ENCODE peak calls at places on chromosomes 12 and 14, in five cellular contexts. One of them, this sample, is unnamed.
A peak's percentile ranks its signal among the peaks of the same experiment; 100 is the strongest.

GRCh38 chr14:33908540-33909223 is 42.2 kb downstream of the EGLN3 start:
- DNase-seq in CD8-positive, alpha-beta memory T cell: no peak
- DNase-seq in breast epithelium: no peak
- DNase-seq in right cardiac atrium: peak; percentile 35
- DNase-seq in fibroblast of the aortic adventitia: no peak
- DNase-seq in this sample: no peak

GRCh38 chr14:69314327-69314726 is 54.4 kb downstream of the GALNT16 start:
- DNase-seq in CD8-positive, alpha-beta memory T cell: no peak
- DNase-seq in breast epithelium: no peak
- DNase-seq in right cardiac atrium: no peak
- DNase-seq in fibroblast of the aortic adventitia: no peak
- DNase-seq in this sample: no peak

GRCh38 chr12:68236421-68237059 is 10.9 kb upstream of the IL26 start:
- DNase-seq in CD8-positive, alpha-beta memory T cell: no peak
- DNase-seq in breast epithelium: no peak
- DNase-seq in right cardiac atrium: no peak
- DNase-seq in fibroblast of the aortic adventitia: peak; percentile 31
- DNase-seq in this sample: no peak

GRCh38 chr14:100375273-100375962 is 52.3 kb downstream of the SLC25A47 start:
- DNase-seq in CD8-positive, alpha-beta memory T cell: no peak
- DNase-seq in breast epithelium: no peak
- DNase-seq in right cardiac atrium: peak; percentile 88
- DNase-seq in fibroblast of the aortic adventitia: peak; percentile 100
- DNase-seq in this sample: peak; percentile 94

GRCh38 chr14:83887871-83888270 is 1642.1 kb upstream of the FLRT2 start:
- DNase-seq in CD8-positive, alpha-beta memory T cell: no peak
- DNase-seq in breast epithelium: no peak
- DNase-seq in right cardiac atrium: no peak
- DNase-seq in fibroblast of the aortic adventitia: no peak
- DNase-seq in this sample: no peak

GRCh38 chr12:47415054-47415453 is 290.8 kb downstream of the RPAP3 start:
- DNase-seq in CD8-positive, alpha-beta memory T cell: no peak
- DNase-seq in breast epithelium: no peak
- DNase-seq in right cardiac atrium: no peak
- DNase-seq in fibroblast of the aortic adventitia: peak; percentile 40
- DNase-seq in this sample: no peak

GRCh38 chr12:67592228-67593011 is 56.1 kb upstream of the DYRK2 start:
- DNase-seq in CD8-positive, alpha-beta memory T cell: no peak
- DNase-seq in breast epithelium: no peak
- DNase-seq in right cardiac atrium: no peak
- DNase-seq in fibroblast of the aortic adventitia: peak; percentile 58
- DNase-seq in this sample: peak; percentile 37

GRCh38 chr12:47783024-47783755 is 10.2 kb downstream of the SLC48A1 start:
- DNase-seq in CD8-positive, alpha-beta memory T cell: no peak
- DNase-seq in breast epithelium: no peak
- DNase-seq in right cardiac atrium: no peak
- DNase-seq in fibroblast of the aortic adventitia: no peak
- DNase-seq in this sample: no peak

GRCh38 chr12:92063641-92064040 is 82.0 kb downstream of the BTG1 start:
- DNase-seq in CD8-positive, alpha-beta memory T cell: no peak
- DNase-seq in breast epithelium: no peak
- DNase-seq in right cardiac atrium: no peak
- DNase-seq in fibroblast of the aortic adventitia: no peak
- DNase-seq in this sample: no peak

GRCh38 chr12:79690156-79690605 is 583 bp downstream of the PAWR start:
- DNase-seq in CD8-positive, alpha-beta memory T cell: no peak
- DNase-seq in breast epithelium: no peak
- DNase-seq in right cardiac atrium: peak; percentile 79
- DNase-seq in fibroblast of the aortic adventitia: peak; percentile 13
- DNase-seq in this sample: no peak

GRCh38 chr12:64531665-64532334 is 78.5 kb upstream of the RASSF3 start:
- DNase-seq in CD8-positive, alpha-beta memory T cell: no peak
- DNase-seq in breast epithelium: no peak
- DNase-seq in right cardiac atrium: no peak
- DNase-seq in fibroblast of the aortic adventitia: no peak
- DNase-seq in this sample: no peak

GRCh38 chr12:116861331-116861730 is 19.9 kb downstream of the HRK start:
- DNase-seq in CD8-positive, alpha-beta memory T cell: no peak
- DNase-seq in breast epithelium: no peak
- DNase-seq in right cardiac atrium: peak; percentile 72
- DNase-seq in fibroblast of the aortic adventitia: peak; percentile 65
- DNase-seq in this sample: peak; percentile 50

GRCh38 chr12:106082216-106083175 is 56.3 kb downstream of the NUAK1 start:
- DNase-seq in CD8-positive, alpha-beta memory T cell: no peak
- DNase-seq in breast epithelium: no peak
- DNase-seq in right cardiac atrium: no peak
- DNase-seq in fibroblast of the aortic adventitia: no peak
- DNase-seq in this sample: no peak

GRCh38 chr14:71890541-71890940 is 41.7 kb upstream of the RGS6 start:
- DNase-seq in CD8-positive, alpha-beta memory T cell: no peak
- DNase-seq in breast epithelium: no peak
- DNase-seq in right cardiac atrium: no peak
- DNase-seq in fibroblast of the aortic adventitia: no peak
- DNase-seq in this sample: no peak

GRCh38 chr12:51391047-51391837 is at the start of gene GALNT6:
- DNase-seq in CD8-positive, alpha-beta memory T cell: peak; percentile 69
- DNase-seq in breast epithelium: no peak
- DNase-seq in right cardiac atrium: peak; percentile 65
- DNase-seq in fibroblast of the aortic adventitia: no peak
- DNase-seq in this sample: no peak

GRCh38 chr12:43835264-43835655 is 621 bp upstream of the TMEM117 start:
- DNase-seq in CD8-positive, alpha-beta memory T cell: no peak
- DNase-seq in breast epithelium: no peak
- DNase-seq in right cardiac atrium: no peak
- DNase-seq in fibroblast of the aortic adventitia: peak; percentile 17
- DNase-seq in this sample: no peak

GRCh38 chr14:67487937-67488893 is at the start of gene TMEM229B:
- DNase-seq in CD8-positive, alpha-beta memory T cell: peak; percentile 61
- DNase-seq in breast epithelium: no peak
- DNase-seq in right cardiac atrium: peak; percentile 72
- DNase-seq in fibroblast of the aortic adventitia: no peak
- DNase-seq in this sample: no peak

GRCh38 chr14:32435411-32435810 is 106.3 kb downstream of the AKAP6 start:
- DNase-seq in CD8-positive, alpha-beta memory T cell: no peak
- DNase-seq in breast epithelium: no peak
- DNase-seq in right cardiac atrium: no peak
- DNase-seq in fibroblast of the aortic adventitia: no peak
- DNase-seq in this sample: no peak

GRCh38 chr14:32430326-32430725 is 101.2 kb downstream of the AKAP6 start:
- DNase-seq in CD8-positive, alpha-beta memory T cell: no peak
- DNase-seq in breast epithelium: no peak
- DNase-seq in right cardiac atrium: no peak
- DNase-seq in fibroblast of the aortic adventitia: peak; percentile 52
- DNase-seq in this sample: peak; percentile 76

GRCh38 chr14:32434180-32434579 is 105.1 kb downstream of the AKAP6 start:
- DNase-seq in CD8-positive, alpha-beta memory T cell: no peak
- DNase-seq in breast epithelium: no peak
- DNase-seq in right cardiac atrium: no peak
- DNase-seq in fibroblast of the aortic adventitia: no peak
- DNase-seq in this sample: no peak

GRCh38 chr14:32434880-32435279 is 105.8 kb downstream of the AKAP6 start:
- DNase-seq in CD8-positive, alpha-beta memory T cell: no peak
- DNase-seq in breast epithelium: no peak
- DNase-seq in right cardiac atrium: no peak
- DNase-seq in fibroblast of the aortic adventitia: no peak
- DNase-seq in this sample: no peak

GRCh38 chr14:32432813-32433538 is 103.9 kb downstream of the AKAP6 start:
- DNase-seq in CD8-positive, alpha-beta memory T cell: no peak
- DNase-seq in breast epithelium: no peak
- DNase-seq in right cardiac atrium: no peak
- DNase-seq in fibroblast of the aortic adventitia: peak; percentile 34
- DNase-seq in this sample: no peak
- H3K4me3 ChIP-seq in CD8-positive, alpha-beta memory T cell: no peak overlapping the region
- H3K4me3 ChIP-seq in breast epithelium: no peak overlapping the region
- H3K4me3 ChIP-seq in right cardiac atrium: no peak overlapping the region
- H3K4me3 ChIP-seq in fibroblast of the aortic adventitia: no peak overlapping the region
- H3K4me3 ChIP-seq in this sample: no peak overlapping the region

GRCh38 chr12:118101051-118101450 is 2.8 kb downstream of the VSIG10 start:
- DNase-seq in CD8-positive, alpha-beta memory T cell: no peak
- DNase-seq in breast epithelium: no peak
- DNase-seq in right cardiac atrium: no peak
- DNase-seq in fibroblast of the aortic adventitia: no peak
- DNase-seq in this sample: no peak
- H3K4me3 ChIP-seq in CD8-positive, alpha-beta memory T cell: no peak overlapping the region
- H3K4me3 ChIP-seq in breast epithelium: no peak overlapping the region
- H3K4me3 ChIP-seq in right cardiac atrium: no peak overlapping the region
- H3K4me3 ChIP-seq in fibroblast of the aortic adventitia: no peak overlapping the region
- H3K4me3 ChIP-seq in this sample: no peak overlapping the region

GRCh38 chr14:50233335-50234250 is 2.2 kb upstream of the SOS2 start:
- DNase-seq in CD8-positive, alpha-beta memory T cell: no peak
- DNase-seq in breast epithelium: no peak
- DNase-seq in right cardiac atrium: no peak
- DNase-seq in fibroblast of the aortic adventitia: no peak
- DNase-seq in this sample: no peak

GRCh38 chr14:50230601-50231474 is 540 bp downstream of the SOS2 start:
- DNase-seq in CD8-positive, alpha-beta memory T cell: peak; percentile 15
- DNase-seq in breast epithelium: peak; percentile 52
- DNase-seq in right cardiac atrium: peak; percentile 82
- DNase-seq in fibroblast of the aortic adventitia: peak; percentile 74
- DNase-seq in this sample: no peak

GRCh38 chr14:50232276-50232642 is 881 bp upstream of the SOS2 start:
- DNase-seq in CD8-positive, alpha-beta memory T cell: no peak
- DNase-seq in breast epithelium: no peak
- DNase-seq in right cardiac atrium: no peak
- DNase-seq in fibroblast of the aortic adventitia: no peak
- DNase-seq in this sample: no peak

GRCh38 chr14:50229646-50230045 is 1.7 kb downstream of the SOS2 start:
- DNase-seq in CD8-positive, alpha-beta memory T cell: no peak
- DNase-seq in breast epithelium: no peak
- DNase-seq in right cardiac atrium: no peak
- DNase-seq in fibroblast of the aortic adventitia: no peak
- DNase-seq in this sample: no peak

DNA sequence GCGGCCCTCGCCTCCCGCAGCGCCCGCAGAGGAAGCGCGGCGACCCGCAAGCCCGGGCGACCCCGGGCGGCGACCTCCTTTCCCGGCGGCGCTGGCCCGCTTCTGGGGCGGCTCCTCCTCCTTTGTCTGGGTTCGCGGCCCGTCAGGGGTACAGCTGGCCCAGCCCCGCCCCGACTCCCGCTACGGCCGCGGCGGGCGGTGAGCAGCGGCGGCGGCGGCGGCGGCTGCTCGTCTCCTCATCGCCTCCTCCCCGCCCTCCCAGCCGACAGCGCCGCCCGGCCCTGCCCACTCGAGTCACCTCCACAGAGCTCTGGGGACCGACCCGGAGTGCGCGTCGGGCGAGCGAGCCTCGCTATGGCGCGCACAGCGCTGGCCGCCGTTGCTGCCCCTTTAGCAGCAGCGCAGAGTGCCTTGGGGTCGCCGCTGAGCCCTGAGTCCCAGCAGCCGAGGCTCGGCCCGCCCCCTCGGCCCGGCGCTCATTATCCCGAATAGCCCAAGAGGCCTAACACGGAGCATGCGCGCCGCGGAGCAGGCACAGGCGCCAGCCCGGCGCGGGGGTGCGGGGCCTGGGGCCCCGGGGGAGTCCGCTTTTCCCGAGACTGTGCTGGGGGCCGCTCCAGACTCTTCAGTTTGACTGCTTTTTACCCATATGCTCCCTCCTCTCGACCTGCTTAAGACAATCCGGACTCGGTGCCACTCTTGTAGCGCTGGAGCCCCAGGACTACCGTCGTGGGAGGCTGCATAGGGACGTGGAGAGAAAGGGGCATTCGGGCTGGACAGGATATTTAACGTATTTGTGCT is at the start of gene SOS2:
- DNase-seq in CD8-positive, alpha-beta memory T cell: peak; percentile 76
- DNase-seq in breast epithelium: peak; percentile 80
- DNase-seq in right cardiac atrium: peak; percentile 95
- DNase-seq in fibroblast of the aortic adventitia: peak; percentile 76
- DNase-seq in this sample: peak; percentile 45
- H3K4me3 ChIP-seq in CD8-positive, alpha-beta memory T cell: peak within 1 kb of the TSS; percentile 89
- H3K4me3 ChIP-seq in breast epithelium: peak within 1 kb of the TSS; percentile 87
- H3K4me3 ChIP-seq in right cardiac atrium: peak within 1 kb of the TSS; percentile 91
- H3K4me3 ChIP-seq in fibroblast of the aortic adventitia: peak within 1 kb of the TSS; percentile 85
- H3K4me3 ChIP-seq in this sample: peak within 1 kb of the TSS; percentile 68

DNA sequence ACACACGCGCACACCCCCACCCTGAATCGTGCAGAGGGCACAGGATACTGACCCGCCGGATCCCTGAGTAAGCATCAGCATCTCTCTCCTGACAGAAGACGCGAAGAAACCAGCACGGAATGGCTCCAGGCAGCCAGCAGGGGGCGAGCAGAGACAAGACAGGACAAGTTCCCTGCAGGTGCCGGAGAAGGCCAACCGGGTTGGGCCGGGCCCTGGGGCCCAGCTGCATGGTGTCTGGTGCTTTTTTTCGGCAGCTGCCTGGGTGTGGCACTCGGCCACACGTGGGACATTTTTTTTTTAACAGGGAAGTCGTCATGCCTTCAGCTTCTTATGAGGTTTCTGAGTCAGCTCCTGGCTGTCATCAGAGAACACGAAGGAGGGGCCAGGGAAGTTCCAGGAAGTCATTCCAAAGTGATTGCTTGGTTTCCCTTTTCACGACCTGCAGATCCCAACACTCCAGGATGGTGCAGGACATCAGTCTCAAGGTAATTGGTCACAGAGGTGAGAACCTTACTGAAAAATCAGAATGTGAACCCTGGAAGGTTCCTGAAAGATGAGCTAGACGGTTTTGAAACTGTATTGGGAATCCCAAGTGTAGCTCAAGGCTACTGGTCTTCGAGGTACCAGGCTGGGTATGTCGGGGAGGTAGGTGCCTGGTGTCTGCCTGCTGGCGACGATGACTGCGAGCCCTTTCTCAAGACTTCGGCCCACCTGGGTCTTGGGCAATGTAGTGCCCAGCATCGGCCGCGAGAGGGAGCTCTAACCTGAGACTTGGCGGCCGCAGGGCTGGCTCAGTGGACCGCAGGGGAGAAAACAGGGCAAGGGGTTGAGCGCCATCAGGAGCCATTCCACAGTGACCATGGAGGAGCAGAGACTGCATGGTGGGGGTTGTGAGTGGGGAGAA is 190.8 kb upstream of the PRMT8 start:
- DNase-seq in CD8-positive, alpha-beta memory T cell: peak; percentile 64
- DNase-seq in breast epithelium: peak; percentile 92
- DNase-seq in right cardiac atrium: peak; percentile 93
- DNase-seq in fibroblast of the aortic adventitia: peak; percentile 95
- DNase-seq in this sample: peak; percentile 82
- H3K4me3 ChIP-seq in CD8-positive, alpha-beta memory T cell: peak overlapping the region; percentile 54
- H3K4me3 ChIP-seq in breast epithelium: peak overlapping the region; percentile 32
- H3K4me3 ChIP-seq in right cardiac atrium: peak overlapping the region; percentile 2
- H3K4me3 ChIP-seq in fibroblast of the aortic adventitia: peak overlapping the region; percentile 1
- H3K4me3 ChIP-seq in this sample: peak overlapping the region; percentile 1